ENCODE peak calls at places on chromosomes 7 and 10, in nine cellular contexts. K is fibroblast of villous mesenchyme, C is prostate gland, R is foreskin fibroblast, U is AG09309, X is NB4, F is AG04450, I is tibial nerve, Y is upper lobe of right lung. Q is an unnamed sample.

GRCh38 chr7:55502988-55503514 is 69.3 kb downstream of the VOPP1 start:
- DNase-seq in Y (no peak), F (no peak), K (no peak), C (no peak), I (no peak), X (no peak), R (no peak), U (no peak), Q (no peak)

GRCh38 chr7:104826140-104826539 is 187.9 kb upstream of the KMT2E start:
- DNase-seq in X (no peak), Y (no peak), U (no peak), K (no peak), R (no peak), I (no peak), C (no peak), F (no peak), Q (no peak)

GRCh38 chr7:151506901-151507382 is 12.8 kb downstream of the RHEB start:
- DNase-seq in U (no peak), R (no peak), C (peak), I (no peak), F (no peak), X (no peak), K (no peak), Y (no peak), Q (no peak)

GRCh38 chr10:6603142-6604125 is 23.4 kb upstream of the PRKCQ start:
- DNase-seq in X (no peak), I (no peak), R (no peak), K (no peak), Y (no peak), F (no peak), U (no peak), C (no peak), Q (no peak)

GRCh38 chr10:46306550-46307184 is 19.9 kb downstream of the ANTXRL start:
- DNase-seq in U (no peak), K (no peak), Y (peak), C (no peak), F (no peak), R (no peak), X (no peak), I (no peak), Q (no peak)

GRCh38 chr10:60767424-60767823 is 10.9 kb upstream of the CDK1 start:
- DNase-seq in C (no peak), U (no peak), X (no peak), F (no peak), K (no peak), R (no peak), Y (no peak), I (no peak), Q (no peak)

GRCh38 chr7:102834999-102835398 is 77.8 kb upstream of the LRRC17 start:
- DNase-seq in K (peak), C (no peak), F (peak), U (no peak), R (peak), Y (no peak), I (no peak), X (peak), Q (peak)

GRCh38 chr7:50982626-50983025 is 199.9 kb upstream of the GRB10 start:
- DNase-seq in K (no peak), Y (no peak), F (no peak), X (peak), I (no peak), C (no peak), R (no peak), U (no peak), Q (no peak)

GRCh38 chr7:43781726-43782607 is 23.5 kb downstream of the BLVRA start:
- DNase-seq in F (no peak), R (peak), K (peak), Y (no peak), U (peak), C (no peak), I (no peak), X (peak), Q (no peak)

GRCh38 chr10:15293862-15294835 is 76.9 kb downstream of the FAM171A1 start:
- DNase-seq in R (peak), I (no peak), U (peak), X (no peak), F (no peak), K (no peak), Y (no peak), C (no peak), Q (no peak)

GRCh38 chr7:130632111-130632510 is 36.4 kb downstream of the COPG2 start:
- DNase-seq in C (no peak), I (no peak), X (no peak), R (peak), K (peak), Y (no peak), U (peak), F (no peak), Q (no peak)

GRCh38 chr10:126251778-126252407 is 136.4 kb downstream of the ADAM12 start:
- DNase-seq in U (no peak), K (no peak), R (no peak), X (no peak), F (no peak), C (no peak), Y (no peak), I (no peak), Q (no peak)

GRCh38 chr10:1657500-1657899 is 79.8 kb downstream of the ADARB2 start:
- DNase-seq in U (no peak), Y (no peak), K (no peak), F (no peak), R (no peak), C (no peak), I (no peak), X (no peak), Q (no peak)

GRCh38 chr10:75972494-75973276 is 541.3 kb downstream of the LRMDA start:
- DNase-seq in K (peak), U (no peak), F (peak), C (no peak), Y (no peak), X (no peak), R (peak), I (peak), Q (no peak)

GRCh38 chr10:22453320-22453719 is 108.0 kb downstream of the SPAG6 start:
- DNase-seq in K (no peak), U (no peak), I (no peak), X (no peak), C (no peak), F (no peak), Y (no peak), R (no peak), Q (no peak)

GRCh38 chr10:97499561-97500296 is 1.0 kb downstream of the UBTD1 start:
- DNase-seq in K (peak), C (peak), X (peak), F (no peak), Y (peak), R (peak), I (peak), U (no peak), Q (no peak)

GRCh38 chr10:61791216-61791615 is 110.3 kb upstream of the ARID5B start:
- DNase-seq in F (no peak), R (peak), K (peak), X (no peak), C (no peak), Y (no peak), I (no peak), U (no peak), Q (no peak)

GRCh38 chr7:41698726-41699125 is 4.2 kb downstream of the INHBA start:
- DNase-seq in K (peak), I (no peak), Y (no peak), C (peak), R (peak), F (peak), U (no peak), X (no peak), Q (no peak)

GRCh38 chr10:69179089-69179742 is 818 bp upstream of the SUPV3L1 start:
- DNase-seq in F (no peak), R (peak), Y (no peak), K (no peak), U (peak), X (no peak), I (no peak), C (no peak), Q (no peak)

GRCh38 chr7:30979027-30979426 is 15.3 kb downstream of the GHRHR start:
- DNase-seq in C (no peak), Y (no peak), F (no peak), U (no peak), I (no peak), X (no peak), R (no peak), K (no peak), Q (no peak)

GRCh38 chr7:77427996-77428603 is 12.0 kb upstream of the GSAP start:
- DNase-seq in Y (no peak), F (no peak), R (peak), X (no peak), U (no peak), K (peak), I (no peak), C (no peak), Q (no peak)

GRCh38 chr10:73043766-73044377 is 52.8 kb downstream of the P4HA1 start:
- DNase-seq in I (no peak), U (no peak), R (no peak), K (peak), C (no peak), Y (no peak), X (no peak), F (no peak), Q (no peak)

GRCh38 chr10:131847241-131847783 is 53.5 kb upstream of the PPP2R2D start:
- DNase-seq in F (no peak), K (no peak), R (no peak), C (no peak), X (no peak), I (no peak), Y (peak), U (no peak), Q (no peak)

GRCh38 chr7:117612637-117613036 is 132.8 kb downstream of the CFTR start:
- DNase-seq in I (no peak), U (no peak), Y (no peak), R (no peak), K (no peak), X (no peak), F (no peak), C (no peak), Q (no peak)

GRCh38 chr10:125056161-125057132 is 103.9 kb downstream of the CTBP2 start:
- DNase-seq in U (no peak), I (no peak), K (no peak), Y (no peak), C (no peak), X (no peak), R (peak), F (no peak), Q (no peak)

GRCh38 chr10:125060486-125060850 is 99.9 kb downstream of the CTBP2 start:
- DNase-seq in C (peak), K (peak), Y (no peak), X (no peak), F (no peak), I (no peak), R (peak), U (no peak), Q (peak)

GRCh38 chr10:125054664-125055273 is 105.6 kb downstream of the CTBP2 start:
- DNase-seq in F (no peak), U (no peak), K (no peak), X (no peak), R (no peak), I (no peak), Y (no peak), C (no peak), Q (no peak)

GRCh38 chr10:125060038-125060437 is 100.3 kb downstream of the CTBP2 start:
- DNase-seq in I (no peak), F (peak), R (peak), X (no peak), K (no peak), U (no peak), C (no peak), Y (no peak), Q (no peak)

GRCh38 chr10:125057158-125058001 is 103.0 kb downstream of the CTBP2 start:
- DNase-seq in Y (no peak), U (peak), X (peak), I (peak), K (peak), C (peak), R (peak), F (peak), Q (no peak)
- H3K4me3 ChIP-seq in Y (no peak), U (no peak), X (no peak), I (no peak), K (peak), C (no peak), R (no peak), F (no peak), Q (no peak)

DNA sequence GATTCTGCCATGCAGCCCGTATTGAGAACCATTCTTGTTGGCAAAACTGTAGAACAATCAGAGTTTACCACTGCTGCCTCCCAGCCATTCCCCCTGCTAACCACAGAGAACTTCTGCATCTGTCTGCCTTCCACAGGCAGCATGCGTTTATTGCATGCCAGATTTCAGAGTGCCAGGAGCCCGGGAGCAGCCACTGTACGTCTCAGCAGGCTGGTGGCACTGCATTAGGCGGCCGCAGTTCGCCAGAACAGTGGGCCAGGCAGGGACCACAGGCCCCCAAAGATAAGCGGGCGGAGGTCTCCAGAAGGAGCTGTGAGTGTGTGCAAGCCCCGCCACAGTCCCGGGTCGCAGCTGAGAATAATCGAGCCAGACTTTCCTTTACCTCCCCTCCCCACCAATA is 31.8 kb downstream of the ZNF467 start:
- DNase-seq in R (peak), Y (no peak), C (no peak), U (peak), I (no peak), F (no peak), K (no peak), X (no peak), Q (no peak)
- H3K4me3 ChIP-seq in R (peak), Y (peak), C (no peak), U (peak), I (peak), F (no peak), K (no peak), X (no peak), Q (peak)

DNA sequence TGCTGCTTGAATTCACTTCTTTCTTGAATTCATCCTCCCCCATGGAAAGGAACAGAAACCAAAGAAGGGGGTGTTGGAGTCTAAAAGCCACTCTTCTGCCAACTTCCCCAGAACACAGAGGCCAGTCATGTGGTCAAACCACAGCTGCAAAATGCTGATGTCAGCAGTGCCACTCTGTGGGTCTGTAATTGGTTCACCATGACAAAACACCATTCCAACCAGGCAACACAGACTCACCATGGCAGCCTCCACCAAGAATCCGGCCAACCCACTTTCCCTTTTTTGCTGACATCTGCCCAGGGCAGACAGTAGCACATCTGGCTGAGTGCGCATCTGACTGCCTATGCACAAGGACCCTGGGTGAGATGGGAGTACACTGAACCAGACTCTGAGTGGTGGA is 16.8 kb downstream of the OSBPL3 start:
- DNase-seq in U (no peak), R (peak), I (peak), C (no peak), F (no peak), X (peak), Y (no peak), K (peak), Q (peak)
- H3K4me3 ChIP-seq in U (no peak), R (no peak), I (no peak), C (no peak), F (no peak), X (no peak), Y (no peak), K (no peak), Q (no peak)

GRCh38 chr10:90856261-90856660 is 1.6 kb downstream of the HTR7 start:
- DNase-seq in I (no peak), X (no peak), R (peak), F (no peak), U (no peak), C (no peak), Y (no peak), K (peak), Q (no peak)
- H3K4me3 ChIP-seq in I (peak), X (no peak), R (no peak), F (no peak), U (no peak), C (no peak), Y (no peak), K (peak), Q (no peak)

GRCh38 chr10:103307594-103307993 is 30.7 kb downstream of the INA start:
- DNase-seq in R (no peak), I (no peak), K (no peak), F (no peak), X (no peak), Y (no peak), U (no peak), C (no peak), Q (no peak)
- H3K4me3 ChIP-seq in R (no peak), I (no peak), K (no peak), F (no peak), X (no peak), Y (no peak), U (no peak), C (no peak), Q (no peak)

GRCh38 chr7:158431055-158431940 is 156.3 kb downstream of the PTPRN2 start:
- DNase-seq in R (no peak), Y (no peak), K (no peak), F (no peak), U (no peak), X (no peak), C (no peak), I (no peak), Q (no peak)

GRCh38 chr7:158430308-158431034 is 157.2 kb downstream of the PTPRN2 start:
- DNase-seq in I (no peak), C (no peak), X (no peak), K (no peak), Y (no peak), F (no peak), R (no peak), U (no peak), Q (no peak)

GRCh38 chr7:158431941-158432347 is 155.7 kb downstream of the PTPRN2 start:
- DNase-seq in U (no peak), Y (peak), F (no peak), X (peak), C (peak), K (peak), R (peak), I (peak), Q (peak)

GRCh38 chr7:158428842-158429753 is 158.5 kb downstream of the PTPRN2 start:
- DNase-seq in K (no peak), U (no peak), I (no peak), C (peak), R (no peak), F (no peak), X (peak), Y (peak), Q (no peak)

DNA sequence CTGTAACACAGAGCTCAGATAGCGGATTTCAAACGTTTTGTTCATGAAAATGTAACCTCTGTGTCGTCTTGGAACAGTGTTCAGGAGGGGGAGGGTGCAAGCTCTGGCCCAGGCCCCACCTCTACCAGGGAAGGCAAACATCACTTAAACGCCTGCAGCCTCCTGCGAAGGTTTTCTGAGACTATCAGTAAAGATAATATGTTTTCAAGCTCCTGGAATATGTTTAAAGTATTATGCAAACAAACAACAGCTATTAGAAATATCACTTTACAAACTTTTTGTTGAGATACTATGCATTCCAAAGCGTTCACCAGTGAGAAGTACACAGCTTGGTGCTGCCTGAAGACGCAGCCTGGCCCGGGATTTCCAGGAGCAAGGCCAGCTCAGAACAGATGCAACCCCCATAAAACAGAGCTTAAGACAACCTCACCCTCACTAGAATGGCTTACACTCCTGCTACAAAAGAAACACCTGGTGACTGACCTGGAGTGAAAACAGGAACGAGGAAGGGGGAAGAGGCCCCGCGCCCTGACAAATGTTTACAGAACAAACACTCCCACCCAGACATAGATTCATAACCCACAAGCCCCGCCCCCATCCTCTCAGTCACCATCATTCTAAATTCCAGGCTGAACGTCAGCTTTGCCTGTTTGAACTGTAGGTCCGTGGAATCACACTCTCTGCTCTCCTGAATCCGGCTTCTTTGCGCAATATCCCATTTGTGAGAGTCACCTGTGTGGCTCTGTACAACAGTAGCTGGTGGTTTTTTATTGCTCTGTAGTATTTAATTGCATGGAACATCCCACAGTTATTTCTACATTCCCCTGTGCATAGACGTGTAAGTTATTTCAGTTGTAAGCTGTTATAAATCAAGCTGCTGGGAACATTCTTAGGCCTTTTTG is 155.0 kb downstream of the PTPRN2 start:
- DNase-seq in R (no peak), F (no peak), Y (peak), I (no peak), K (peak), X (peak), U (no peak), C (peak), Q (peak)
- H3K4me3 ChIP-seq in R (no peak), F (no peak), Y (no peak), I (no peak), K (no peak), X (no peak), U (no peak), C (no peak), Q (no peak)